ENCODE peak calls at places on chromosomes 4 and X, in six cellular contexts. C, H, L, T, G and E are unnamed samples.

GRCh38 chr4:123889376-123889945 is 492.9 kb downstream of the SPRY1 start:
- DNase-seq in C (peak; percentile 21), H (no peak), L (no peak), T (no peak), G (no peak), E (no peak)

GRCh38 chr4:153506972-153507678 is 41.0 kb downstream of the TMEM131L start:
- DNase-seq in C (no peak), H (no peak), L (peak; percentile 36), T (no peak), G (no peak), E (no peak)

GRCh38 chr4:127503111-127503510 is 129.6 kb upstream of the INTU start:
- DNase-seq in C (no peak), H (no peak), L (no peak), T (no peak), G (no peak), E (peak; percentile 7)

GRCh38 chrX:152638443-152638904 is 779 bp downstream of the GABRQ start:
- DNase-seq in C (no peak), H (no peak), L (no peak), T (no peak), G (no peak), E (peak; percentile 42)

GRCh38 chr4:57037982-57038604 is 59.4 kb downstream of the POLR2B start:
- DNase-seq in C (peak; percentile 72), H (peak; percentile 23), L (peak; percentile 72), T (no peak), G (peak; percentile 34), E (peak; percentile 93)

GRCh38 chrX:41347186-41347585 is 13.2 kb downstream of the DDX3X start:
- DNase-seq in C (no peak), H (no peak), L (no peak), T (no peak), G (no peak), E (no peak)

GRCh38 chr4:103786014-103786413 is 66.2 kb upstream of the TACR3 start:
- DNase-seq in C (peak; percentile 16), H (peak; percentile 56), L (peak; percentile 57), T (peak; percentile 17), G (peak; percentile 64), E (no peak)

GRCh38 chr4:118981839-118982381 is 93.3 kb downstream of the SYNPO2 start:
- DNase-seq in C (peak; percentile 73), H (peak; percentile 55), L (peak; percentile 68), T (no peak), G (peak; percentile 56), E (no peak)

GRCh38 chr4:89136525-89136924 is 25.2 kb downstream of the TIGD2 start:
- DNase-seq in C (no peak), H (no peak), L (no peak), T (no peak), G (no peak), E (no peak)

GRCh38 chr4:56906534-56906933 is 1.2 kb upstream of the REST start:
- DNase-seq in C (no peak), H (no peak), L (no peak), T (no peak), G (no peak), E (no peak)

GRCh38 chr4:159097785-159098184 is 5.1 kb upstream of the RAPGEF2 start:
- DNase-seq in C (no peak), H (no peak), L (no peak), T (no peak), G (no peak), E (no peak)

GRCh38 chr4:56345461-56345860 is 41.8 kb downstream of the AASDH start:
- DNase-seq in C (no peak), H (no peak), L (no peak), T (no peak), G (no peak), E (no peak)

GRCh38 chr4:1465173-1466033 is 59.2 kb upstream of the NKX1-1 start:
- DNase-seq in C (peak; percentile 19), H (no peak), L (no peak), T (no peak), G (no peak), E (no peak)

GRCh38 chrX:118240359-118240758 is 105.5 kb upstream of the WDR44 start:
- DNase-seq in C (no peak), H (no peak), L (no peak), T (no peak), G (no peak), E (no peak)

GRCh38 chrX:40108084-40108958 is 10.6 kb upstream of the BCOR start:
- DNase-seq in C (no peak), H (no peak), L (peak; percentile 66), T (no peak), G (peak; percentile 74), E (no peak)

DNA sequence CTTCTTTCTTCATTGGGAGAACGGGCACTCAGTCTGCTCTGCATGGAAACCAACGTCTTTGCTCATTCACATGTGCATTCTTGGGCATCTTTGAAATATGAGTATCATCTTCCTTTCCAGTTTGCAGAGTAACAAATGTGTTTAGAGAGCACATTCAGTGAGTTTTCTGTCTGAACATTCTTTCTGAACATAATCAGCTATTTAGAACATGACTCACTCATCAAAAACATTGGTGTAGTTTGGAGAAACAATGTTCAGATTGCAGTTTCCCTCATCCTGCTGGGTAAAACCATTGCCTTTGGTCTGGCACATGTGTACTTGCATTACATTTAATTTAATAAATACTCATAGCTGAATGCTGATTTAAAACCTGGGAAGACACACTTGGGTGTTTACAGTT is 81.5 kb upstream of the F9 start:
- DNase-seq in C (no peak), H (no peak), L (no peak), T (no peak), G (no peak), E (no peak)
- TF ChIP-seq YY1 in C (no peak), H (no peak), L (no peak), T (no peak), G (no peak), E (no peak)

DNA sequence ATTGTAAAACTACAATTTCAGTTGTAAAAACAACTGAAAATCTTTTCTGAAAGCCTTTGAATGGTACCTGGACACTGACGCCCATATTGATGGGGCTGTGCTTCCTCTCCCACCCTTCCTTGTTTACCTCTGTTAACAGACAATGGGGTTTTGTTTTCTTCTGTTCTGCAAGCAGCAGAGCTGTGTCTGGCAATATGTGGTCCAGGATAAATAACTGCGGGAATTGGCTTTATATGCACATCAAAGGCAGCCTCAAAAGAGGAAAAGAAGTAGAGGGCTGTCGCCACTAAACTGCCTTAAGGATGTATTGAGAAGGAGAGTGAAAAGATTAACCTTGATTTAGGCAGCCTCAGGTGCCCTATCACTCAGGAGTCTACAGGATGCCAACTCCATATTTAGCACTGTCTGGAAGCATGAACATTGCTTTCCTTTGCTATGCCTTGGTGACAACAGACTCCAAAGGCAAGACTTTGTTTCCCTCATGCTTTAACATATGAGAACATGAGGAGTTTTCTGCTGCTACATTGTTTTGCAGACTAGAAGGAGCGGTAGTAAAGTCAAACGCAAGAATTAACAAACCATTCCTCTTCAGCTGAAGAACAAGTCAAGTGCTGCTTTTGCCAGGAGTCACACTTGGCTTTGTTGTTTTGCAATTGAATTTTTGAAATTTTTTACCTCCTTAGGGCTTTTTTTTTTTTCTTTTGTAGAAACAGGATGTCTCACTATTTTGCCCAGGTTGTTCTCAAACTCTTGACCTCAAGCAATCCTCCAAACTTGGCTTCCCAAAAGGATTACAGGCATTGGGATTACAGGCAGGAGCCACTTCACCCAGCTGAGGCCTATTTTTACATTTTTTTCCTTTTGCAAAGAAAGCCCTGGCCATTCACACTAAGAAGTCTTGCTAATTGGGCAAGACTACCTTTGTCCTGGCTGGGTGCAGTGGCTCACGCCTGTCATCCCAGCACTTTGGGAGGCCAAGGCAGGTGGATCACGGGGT is 3.0 kb downstream of the IL21 start:
- DNase-seq in C (no peak), H (no peak), L (no peak), T (no peak), G (no peak), E (no peak)
- TF ChIP-seq YY1 in C (no peak), H (no peak), L (no peak), T (no peak), G (no peak), E (no peak)

GRCh38 chr4:7463584-7464258 is 29.0 kb upstream of the PSAPL1 start:
- DNase-seq in C (no peak), H (no peak), L (no peak), T (no peak), G (no peak), E (no peak)

GRCh38 chr4:7464259-7464655 is 29.5 kb upstream of the PSAPL1 start:
- DNase-seq in C (no peak), H (no peak), L (no peak), T (no peak), G (no peak), E (no peak)

GRCh38 chr4:7461171-7461570 is 26.4 kb upstream of the PSAPL1 start:
- DNase-seq in C (peak; percentile 69), H (no peak), L (peak; percentile 5), T (no peak), G (no peak), E (peak; percentile 61)

GRCh38 chr4:7460591-7460990 is 25.9 kb upstream of the PSAPL1 start:
- DNase-seq in C (peak; percentile 48), H (no peak), L (peak; percentile 25), T (no peak), G (peak; percentile 43), E (no peak)

GRCh38 chr4:7462509-7462971 is 27.8 kb upstream of the PSAPL1 start:
- DNase-seq in C (peak; percentile 71), H (peak; percentile 27), L (peak; percentile 11), T (no peak), G (peak; percentile 46), E (peak; percentile 19)
- TF ChIP-seq YY1 in C (no peak), H (no peak), L (no peak), T (no peak), G (no peak), E (no peak)

GRCh38 chr4:54440394-54441223 is 211.5 kb downstream of the PDGFRA start:
- DNase-seq in C (peak; percentile 42), H (peak; percentile 29), L (peak; percentile 19), T (no peak), G (no peak), E (no peak)
- TF ChIP-seq YY1 in C (no peak), H (no peak), L (no peak), T (no peak), G (no peak), E (no peak)

DNA sequence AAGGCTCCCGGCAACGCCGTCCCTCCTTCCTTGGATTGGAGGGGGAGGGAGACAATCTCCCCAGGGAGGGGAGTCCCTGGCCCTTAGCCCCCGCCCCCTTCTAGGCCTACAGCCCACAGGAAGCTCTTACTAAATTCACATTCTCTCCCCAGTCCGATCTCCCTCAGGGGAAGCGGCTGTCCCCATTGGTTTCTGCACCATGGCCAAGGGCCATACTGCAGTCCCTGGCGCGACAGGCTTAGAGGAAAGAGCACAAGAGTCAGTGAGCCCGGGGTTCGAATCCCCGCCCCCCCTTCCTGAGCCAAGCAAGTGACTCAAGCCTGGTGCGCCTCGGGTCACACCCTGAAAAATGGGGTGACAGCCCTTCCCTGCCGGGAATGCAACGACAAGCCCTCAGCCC is 1.1 kb downstream of the ABLIM2 start:
- DNase-seq in C (no peak), H (no peak), L (no peak), T (no peak), G (no peak), E (no peak)
- TF ChIP-seq YY1 in C (no peak), H (no peak), L (no peak), T (no peak), G (no peak), E (no peak)